ENCODE peak calls at places on chromosomes 7 and 10, in five cellular contexts. B is HepG2, Z is left ventricle myocardium inferior, X is tibial artery, I is brain microvascular endothelial cell. C is an unnamed sample.

GRCh38 chr7:111760043-111760442 is 197.8 kb upstream of the IMMP2L start:
- DNase-seq in B (no peak), Z (no peak), X (no peak), I (no peak), C (no peak)

GRCh38 chr7:697259-697615 is 29.3 kb upstream of the DNAAF5 start:
- DNase-seq in B (no peak), Z (no peak), X (no peak), I (no peak), C (no peak)

GRCh38 chr7:68107968-68108367 is 1111.3 kb downstream of the TYW1 start:
- DNase-seq in B (no peak), Z (no peak), X (no peak), I (no peak), C (no peak)

GRCh38 chr7:83347836-83348482 is 185.3 kb upstream of the PCLO start:
- DNase-seq in B (no peak), Z (no peak), X (no peak), I (peak), C (no peak)

GRCh38 chr10:119737827-119738226 is 12.0 kb downstream of the INPP5F start:
- DNase-seq in B (no peak), Z (no peak), X (no peak), I (peak), C (no peak)

GRCh38 chr7:92880212-92881090 is 44.1 kb upstream of the CDK6 start:
- DNase-seq in B (peak), Z (no peak), X (no peak), I (no peak), C (no peak)

GRCh38 chr10:43055991-43056567 is 20.8 kb upstream of the RET start:
- DNase-seq in B (no peak), Z (peak), X (no peak), I (no peak), C (no peak)

GRCh38 chr7:16590424-16590823 is 55.1 kb downstream of the ANKMY2 start:
- DNase-seq in B (no peak), Z (no peak), X (no peak), I (no peak), C (no peak)

GRCh38 chr7:69042138-69042537 is 556.1 kb upstream of the AUTS2 start:
- DNase-seq in B (no peak), Z (no peak), X (no peak), I (no peak), C (no peak)

GRCh38 chr7:150325110-150325611 is 1.8 kb upstream of the ACTR3C start:
- DNase-seq in B (no peak), Z (no peak), X (no peak), I (no peak), C (no peak)

GRCh38 chr10:125013529-125013872 is 71.6 kb downstream of the ZRANB1 start:
- DNase-seq in B (no peak), Z (peak), X (no peak), I (no peak), C (no peak)

GRCh38 chr10:74760042-74760979 is 66.1 kb upstream of the KAT6B start:
- DNase-seq in B (peak), Z (no peak), X (no peak), I (no peak), C (no peak)

GRCh38 chr7:86644282-86645173 is 819 bp downstream of the GRM3 start:
- DNase-seq in B (no peak), Z (no peak), X (no peak), I (no peak), C (no peak)

GRCh38 chr10:12501324-12501723 is 152.0 kb downstream of the CAMK1D start:
- DNase-seq in B (peak), Z (no peak), X (no peak), I (no peak), C (no peak)

GRCh38 chr10:131638481-131639278 is 262.1 kb upstream of the PPP2R2D start:
- DNase-seq in B (no peak), Z (no peak), X (peak), I (no peak), C (no peak)

GRCh38 chr7:117053407-117053806 is 100.1 kb downstream of the ST7 start:
- DNase-seq in B (no peak), Z (no peak), X (no peak), I (no peak), C (no peak)

GRCh38 chr10:12708921-12709320 is 292.6 kb downstream of the CCDC3 start:
- DNase-seq in B (no peak), Z (no peak), X (no peak), I (peak), C (no peak)

GRCh38 chr7:25424113-25424512 is 195.8 kb upstream of the NPVF start:
- DNase-seq in B (no peak), Z (no peak), X (no peak), I (no peak), C (no peak)

GRCh38 chr10:70683601-70684329 is 11.5 kb downstream of the ADAMTS14 start:
- DNase-seq in B (no peak), Z (no peak), X (no peak), I (no peak), C (no peak)

GRCh38 chr10:125000366-125001312 is 58.7 kb downstream of the ZRANB1 start:
- DNase-seq in B (no peak), Z (peak), X (peak), I (no peak), C (no peak)

GRCh38 chr10:103076996-103077395 is 116.1 kb downstream of the NT5C2 start:
- DNase-seq in B (no peak), Z (no peak), X (no peak), I (no peak), C (no peak)

GRCh38 chr10:20048161-20048560 is 231.9 kb downstream of the PLXDC2 start:
- DNase-seq in B (no peak), Z (no peak), X (no peak), I (no peak), C (no peak)

GRCh38 chr10:48465860-48466521 is 138.9 kb downstream of the ARHGAP22 start:
- DNase-seq in B (no peak), Z (no peak), X (no peak), I (no peak), C (no peak)

GRCh38 chr7:21753071-21753470 is 192.6 kb downstream of the CDCA7L start:
- DNase-seq in B (no peak), Z (no peak), X (no peak), I (no peak), C (no peak)

GRCh38 chr7:2738110-2738509 is 50.1 kb downstream of the AMZ1 start:
- DNase-seq in B (no peak), Z (no peak), X (no peak), I (no peak), C (no peak)

GRCh38 chr7:65269150-65269856 is 104.4 kb upstream of the ZNF92 start:
- DNase-seq in B (peak), Z (no peak), X (no peak), I (peak), C (no peak)

GRCh38 chr7:127792528-127793342 is 140.7 kb downstream of the SND1 start:
- DNase-seq in B (peak), Z (no peak), X (no peak), I (no peak), C (no peak)

GRCh38 chr10:114320249-114321116 is 81.4 kb downstream of the VWA2 start:
- DNase-seq in B (no peak), Z (no peak), X (no peak), I (no peak), C (no peak)

GRCh38 chr7:29005829-29006228 is 47.7 kb upstream of the TRIL start:
- DNase-seq in B (peak), Z (no peak), X (no peak), I (peak), C (peak)

GRCh38 chr10:126203746-126204145 is 184.5 kb downstream of the ADAM12 start:
- DNase-seq in B (no peak), Z (no peak), X (peak), I (peak), C (no peak)

GRCh38 chr10:32379314-32379949 is 32.5 kb upstream of the EPC1 start:
- DNase-seq in B (peak), Z (no peak), X (no peak), I (peak), C (peak)

GRCh38 chr10:32377458-32378370 is 30.8 kb upstream of the EPC1 start:
- DNase-seq in B (peak), Z (no peak), X (no peak), I (peak), C (peak)

GRCh38 chr10:32381165-32381564 is 34.2 kb upstream of the EPC1 start:
- DNase-seq in B (no peak), Z (no peak), X (no peak), I (no peak), C (no peak)

GRCh38 chr10:32378371-32379301 is 31.7 kb upstream of the EPC1 start:
- DNase-seq in B (peak), Z (peak), X (peak), I (peak), C (peak)

DNA sequence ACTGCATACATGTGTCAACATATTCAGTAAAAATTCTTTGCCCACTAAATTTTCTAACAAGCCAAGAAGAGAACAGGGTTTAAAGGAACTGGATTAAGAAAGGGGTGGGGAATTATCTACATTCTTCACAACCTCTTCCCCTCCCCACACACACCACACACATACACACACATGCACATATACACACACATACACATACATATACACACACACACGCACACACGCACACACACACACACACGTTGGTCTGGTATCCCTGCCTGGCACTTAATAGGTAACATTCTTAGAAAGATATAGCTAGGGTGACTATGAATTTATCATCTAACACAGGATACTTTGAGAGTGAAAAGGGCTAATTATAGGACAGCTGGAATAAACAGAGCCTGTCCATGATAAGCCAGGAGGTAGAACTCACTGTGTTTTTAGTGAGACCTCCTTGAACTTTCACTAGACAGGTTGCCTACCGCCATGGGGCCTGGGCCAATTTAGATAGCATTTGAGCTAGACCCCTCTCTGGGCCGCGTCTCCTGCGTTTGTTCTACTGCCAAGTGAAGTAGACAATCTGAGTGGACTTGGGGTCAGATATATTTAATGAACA is 33.1 kb upstream of the EPC1 start:
- DNase-seq in B (no peak), Z (no peak), X (no peak), I (no peak), C (no peak)
- H3K4me3 ChIP-seq in B (peak), Z (peak), X (no peak), I (no peak), C (no peak)

GRCh38 chr7:41311301-41311700 is 391.6 kb downstream of the INHBA start:
- DNase-seq in B (no peak), Z (no peak), X (no peak), I (no peak), C (no peak)
- TF ChIP-seq CTCF in B (no peak), Z (no peak), X (no peak), I (no peak), C (no peak)

GRCh38 chr10:71964669-71965515 is 697 bp downstream of the CHST3 start:
- DNase-seq in B (no peak), Z (peak), X (peak), I (peak), C (no peak)
- H3K4me3 ChIP-seq in B (peak), Z (peak), X (peak), I (peak), C (peak)

GRCh38 chr7:20508109-20508508 is 107.4 kb upstream of the ABCB5 start:
- DNase-seq in B (no peak), Z (no peak), X (no peak), I (no peak), C (peak)
- TF ChIP-seq CTCF in B (no peak), Z (no peak), X (no peak), I (no peak), C (peak)

C was measured in LNCaP clone FGC.